ENCODE peak calls at places on chromosome 5, in four cellular contexts. S, Z, J and M are unnamed samples.
A peak's percentile ranks its signal among the peaks of the same experiment; 100 is the strongest.

GRCh38 chr5:60959156-60959555 is 14.2 kb downstream of the NDUFAF2 start:
- DNase-seq in S (no peak), Z (no peak), J (no peak), M (peak; percentile 2)

GRCh38 chr5:75510417-75510835 is 1.0 kb downstream of the CERT1 start:
- DNase-seq in S (peak; percentile 64), Z (no peak), J (no peak), M (no peak)

GRCh38 chr5:160369990-160370712 is at the start of gene C1QTNF2:
- DNase-seq in S (peak; percentile 26), Z (no peak), J (no peak), M (peak; percentile 20)

GRCh38 chr5:113371788-113372196 is 63.0 kb downstream of the TSSK1B start:
- DNase-seq in S (no peak), Z (no peak), J (no peak), M (no peak)

GRCh38 chr5:88183255-88183654 is 85.4 kb downstream of the TMEM161B start:
- DNase-seq in S (no peak), Z (no peak), J (no peak), M (no peak)

GRCh38 chr5:40914835-40915234 is 5.5 kb downstream of the C7 start:
- DNase-seq in S (no peak), Z (no peak), J (no peak), M (no peak)

GRCh38 chr5:59562756-59563389 is 330.7 kb downstream of the PDE4D start:
- DNase-seq in S (peak; percentile 25), Z (peak; percentile 1), J (no peak), M (no peak)

GRCh38 chr5:64165500-64166200 is at the start of gene RNF180:
- DNase-seq in S (peak; percentile 66), Z (no peak), J (no peak), M (no peak)

GRCh38 chr5:1299511-1299850 is 4.6 kb upstream of the TERT start:
- DNase-seq in S (no peak), Z (peak; percentile 1), J (no peak), M (no peak)

GRCh38 chr5:137622850-137623249 is 113.0 kb downstream of the KLHL3 start:
- DNase-seq in S (peak; percentile 89), Z (no peak), J (peak; percentile 28), M (no peak)

GRCh38 chr5:36606437-36607113 is at the start of gene SLC1A3:
- DNase-seq in S (peak; percentile 54), Z (no peak), J (no peak), M (peak; percentile 14)
- TF ChIP-seq POLR2A in S (peak; percentile 76), Z (no peak), J (peak; percentile 20), M (no peak)

DNA sequence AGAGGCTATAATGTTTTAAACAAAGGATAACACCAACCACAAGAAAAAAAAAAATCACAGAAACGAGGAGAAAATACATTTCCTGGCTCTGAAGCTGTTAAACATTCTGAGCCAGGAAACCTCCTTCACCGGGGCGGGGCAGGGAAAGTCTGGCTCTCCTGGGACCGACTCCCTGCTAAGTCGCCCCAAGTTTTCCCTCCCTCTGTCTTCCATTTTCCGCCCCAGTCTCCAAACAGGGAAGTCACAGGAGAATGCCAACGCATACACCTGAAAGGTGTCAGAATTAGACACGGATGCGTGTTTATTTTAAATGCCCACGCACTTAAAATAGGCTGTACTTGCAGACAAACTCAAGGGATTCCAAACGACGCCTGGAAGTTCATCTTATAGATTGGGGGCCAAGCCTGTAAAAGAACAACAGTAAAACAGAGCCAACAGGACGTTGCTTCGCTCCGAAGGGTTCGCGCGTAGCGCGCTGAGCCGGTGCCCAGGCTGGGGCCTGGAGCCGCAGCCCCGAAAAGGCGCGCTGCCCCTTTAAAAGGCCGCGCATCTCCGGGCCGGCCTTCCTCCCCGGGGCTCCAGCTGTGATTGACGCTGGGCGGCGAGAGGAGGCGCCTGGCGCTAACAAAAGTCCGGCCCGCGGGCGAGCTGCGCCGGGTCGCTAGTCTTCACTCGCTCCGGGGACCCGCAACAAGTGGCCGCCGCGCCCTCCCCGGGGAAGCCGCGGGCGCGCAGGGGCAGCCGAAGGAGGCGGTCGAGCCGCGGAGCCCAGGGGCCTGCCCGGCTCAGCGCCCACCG is at the start of gene FBXL7:
- DNase-seq in S (peak; percentile 17), Z (no peak), J (no peak), M (no peak)
- TF ChIP-seq POLR2A in S (no peak), Z (no peak), J (no peak), M (no peak)

DNA sequence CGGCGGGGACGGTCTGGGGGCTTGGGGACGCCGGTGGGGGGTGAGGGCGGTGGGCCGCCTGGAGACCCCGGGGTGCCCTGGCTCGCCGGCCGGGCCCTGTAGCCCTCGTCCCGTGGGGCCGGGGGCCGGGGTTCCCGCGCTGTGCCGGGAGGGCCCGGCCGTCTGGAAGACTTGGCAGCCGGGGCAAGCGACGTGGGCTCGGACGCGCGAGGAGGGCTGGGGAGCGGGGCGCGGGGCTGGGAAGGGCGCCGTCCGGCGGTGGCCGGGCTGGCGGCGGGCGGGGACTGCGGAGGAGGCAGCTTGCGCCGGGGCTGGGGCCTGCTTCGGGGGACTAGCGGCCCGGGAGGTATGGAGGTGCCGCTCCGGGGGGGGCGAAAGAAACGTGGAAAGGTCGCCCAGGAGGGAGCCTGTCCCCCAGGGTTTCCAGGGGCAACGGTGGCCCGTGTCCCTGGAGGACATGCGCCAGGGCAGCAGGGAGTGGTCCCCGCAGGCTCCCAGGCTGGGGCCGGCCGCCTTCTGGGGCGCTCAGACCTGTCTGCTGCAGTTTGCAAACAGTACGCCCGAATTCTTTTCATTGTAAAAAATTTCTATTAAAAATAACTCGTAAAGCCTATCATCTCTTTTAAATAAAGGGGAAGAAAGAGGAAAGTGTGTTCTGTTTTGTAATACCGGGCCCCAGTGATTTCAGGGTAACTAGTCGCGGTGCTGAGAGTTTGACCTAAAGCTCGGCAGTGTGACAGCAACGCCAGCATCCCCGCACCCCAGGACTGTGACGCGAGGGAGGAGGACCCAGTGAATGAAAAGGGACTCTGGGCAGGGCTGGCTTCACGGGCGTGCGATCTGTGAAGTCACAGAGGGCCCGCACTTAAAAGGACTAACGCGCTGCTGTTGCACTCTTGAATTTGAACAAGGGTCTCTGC is 752 bp upstream of the ANKH start:
- DNase-seq in S (peak; percentile 52), Z (peak; percentile 26), J (peak; percentile 11), M (peak; percentile 70)
- TF ChIP-seq POLR2A in S (peak; percentile 47), Z (no peak), J (no peak), M (no peak)

DNA sequence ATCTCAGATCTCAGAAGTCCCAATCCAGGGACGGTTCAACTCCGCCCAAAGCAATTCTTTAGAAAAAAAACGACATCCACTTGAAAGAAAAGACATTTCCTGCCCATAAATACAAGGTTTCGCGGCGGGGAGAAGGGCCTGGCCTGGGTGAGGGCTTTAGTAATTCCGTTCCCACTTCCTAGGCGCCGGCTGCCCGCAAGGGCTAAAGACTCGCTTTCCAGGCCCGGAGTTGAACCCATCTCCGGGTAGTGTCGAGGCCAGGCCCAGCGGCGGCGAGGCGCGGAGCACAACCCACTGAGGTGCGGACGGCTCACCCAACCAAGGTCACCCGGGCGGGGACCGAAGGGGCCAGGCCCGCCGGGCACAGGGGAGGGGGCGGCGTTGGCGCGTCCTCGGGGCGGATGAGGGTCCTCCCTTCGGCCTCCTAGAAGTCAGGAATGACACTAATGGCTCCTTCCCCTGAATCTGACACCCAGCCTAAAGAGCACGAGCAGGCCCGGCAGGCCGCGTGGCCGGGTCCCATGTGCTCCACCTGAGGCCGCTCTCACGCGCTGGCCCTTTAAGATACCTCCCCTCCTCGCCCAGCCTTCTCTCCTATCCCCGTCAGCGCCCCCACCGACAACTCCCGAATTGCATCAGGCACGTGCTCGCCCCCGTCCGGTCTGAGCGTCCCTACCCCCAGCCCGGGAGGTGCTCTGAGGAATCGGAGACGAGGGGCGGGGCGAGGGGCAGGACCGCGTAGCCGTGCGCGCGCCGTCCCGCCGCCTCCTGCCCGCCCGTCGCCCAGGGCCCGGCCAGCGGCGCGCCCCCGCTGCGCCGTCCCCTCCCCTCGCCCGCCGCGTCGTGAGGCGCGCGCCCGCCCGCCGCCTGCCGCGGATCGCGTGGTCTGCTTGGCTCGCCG is 467 bp upstream of the LARP1 start:
- DNase-seq in S (peak; percentile 100), Z (peak; percentile 94), J (peak; percentile 96), M (peak; percentile 99)
- TF ChIP-seq POLR2A in S (peak; percentile 46), Z (peak; percentile 83), J (peak; percentile 81), M (peak; percentile 59)

DNA sequence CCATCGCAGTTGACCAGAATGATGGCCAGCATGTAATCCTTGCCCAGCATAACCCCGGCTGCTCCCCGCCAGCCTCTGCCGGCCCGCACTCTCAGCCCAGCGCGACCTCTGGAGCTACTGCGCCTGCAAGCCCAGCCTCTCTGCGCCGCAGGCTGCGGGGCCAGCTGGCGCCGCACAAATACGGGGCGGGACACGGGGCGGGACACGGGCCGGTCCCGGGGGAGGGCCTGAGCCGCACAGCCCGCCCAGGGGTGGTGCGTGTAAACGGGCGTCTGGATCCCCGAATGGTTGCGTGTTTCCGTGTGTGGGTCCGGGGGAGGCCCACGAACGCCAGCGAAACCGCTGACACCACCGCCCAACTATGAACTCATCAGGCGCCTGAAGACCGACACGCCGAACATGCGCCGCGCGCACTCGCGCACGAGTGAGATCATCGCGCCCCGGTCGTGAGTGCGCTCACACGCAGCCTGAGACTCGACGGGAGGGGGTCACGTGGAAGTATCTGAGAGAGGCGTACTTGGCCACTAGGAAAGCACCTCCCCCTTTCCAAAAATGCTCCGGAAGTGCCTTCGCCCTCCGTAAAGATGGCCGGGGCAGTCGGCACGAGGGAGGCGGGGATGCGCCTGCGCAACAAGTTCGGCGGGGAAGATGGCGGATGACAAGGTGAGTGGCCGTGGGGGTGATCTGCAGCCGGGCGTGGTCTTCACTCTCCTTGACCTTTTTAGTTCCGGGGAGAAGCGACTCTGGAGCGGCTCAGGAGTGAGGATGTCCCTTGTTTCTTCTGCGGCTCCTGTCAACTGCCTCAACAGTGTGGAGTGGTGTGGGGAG is at the start of the genes APBB3 and SLC35A4:
- DNase-seq in S (peak; percentile 95), Z (peak; percentile 93), J (peak; percentile 95), M (peak; percentile 98)
- TF ChIP-seq POLR2A in S (peak; percentile 94), Z (peak; percentile 94), J (peak; percentile 84), M (peak; percentile 95)

GRCh38 chr5:134574521-134574920 is 49.1 kb downstream of the JADE2 start:
- DNase-seq in S (no peak), Z (no peak), J (no peak), M (no peak)

GRCh38 chr5:134570886-134571285 is 45.4 kb downstream of the JADE2 start:
- DNase-seq in S (no peak), Z (no peak), J (no peak), M (no peak)

GRCh38 chr5:134570365-134570758 is 44.9 kb downstream of the JADE2 start:
- DNase-seq in S (no peak), Z (no peak), J (no peak), M (no peak)

GRCh38 chr5:134571703-134572405 is 46.4 kb downstream of the JADE2 start:
- DNase-seq in S (no peak), Z (no peak), J (no peak), M (no peak)

GRCh38 chr5:134572811-134573210 is 47.3 kb downstream of the JADE2 start:
- DNase-seq in S (no peak), Z (no peak), J (no peak), M (no peak)
- TF ChIP-seq POLR2A in S (no peak), Z (no peak), J (no peak), M (no peak)

DNA sequence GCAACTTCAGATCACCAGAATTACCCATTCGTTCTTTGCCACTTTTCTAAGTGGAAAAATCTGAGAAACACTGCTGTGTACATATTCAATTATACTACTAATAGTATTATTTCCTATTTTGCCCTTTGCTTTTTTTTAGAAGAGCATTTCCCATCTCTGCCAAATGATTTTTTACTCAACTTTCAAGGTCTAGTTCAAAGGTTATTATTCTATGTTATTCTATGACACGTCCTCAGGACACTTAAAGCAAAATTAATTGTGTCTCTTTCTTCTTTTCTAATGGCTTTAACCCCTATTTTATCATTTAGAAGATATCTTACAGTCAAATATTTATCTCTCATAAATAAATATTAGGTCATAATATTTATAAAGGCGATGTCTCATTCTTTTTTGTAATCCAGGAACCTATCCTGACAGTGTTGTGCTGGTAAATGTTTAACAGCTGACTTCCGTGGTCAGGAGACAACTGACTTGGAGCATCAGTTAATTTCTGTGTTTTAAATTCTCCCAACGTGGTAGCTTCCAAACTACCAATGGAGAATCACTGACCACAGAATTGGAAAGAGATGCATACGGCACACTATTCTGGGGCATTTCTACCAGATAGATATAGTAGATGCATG is 375.2 kb downstream of the ARRDC3 start:
- DNase-seq in S (no peak), Z (no peak), J (no peak), M (no peak)
- TF ChIP-seq POLR2A in S (no peak), Z (no peak), J (no peak), M (no peak)